ENCODE peak calls at places on chromosomes 11 and 22, in eight cellular contexts. M is astrocyte of the spinal cord, Q is HT1080, P is NAMALWA, O is nucleus accumbens, Y is mesendoderm, H is GM10248, B is adrenal gland. U is an unnamed sample.

GRCh38 chr11:90332415-90332814 is 109.6 kb upstream of the CHORDC1 start:
- DNase-seq in P (no peak), Y (no peak), M (no peak), H (no peak), B (no peak), Q (peak), O (no peak), U (no peak)

GRCh38 chr11:56876621-56877312 is 111.9 kb upstream of the OR5AK2 start:
- DNase-seq in M (peak), P (no peak), O (no peak), H (no peak), Y (no peak), B (no peak), Q (peak), U (no peak)

GRCh38 chr22:29994941-29995340 is 85.3 kb upstream of the HORMAD2 start:
- DNase-seq in M (peak), Y (no peak), B (no peak), H (no peak), O (no peak), Q (peak), P (no peak), U (no peak)

GRCh38 chr11:106276126-106276525 is 198.7 kb downstream of the AASDHPPT start:
- DNase-seq in O (no peak), Q (no peak), H (no peak), Y (no peak), B (no peak), M (peak), P (no peak), U (no peak)

GRCh38 chr22:41048791-41049717 is 43.3 kb upstream of the EP300 start:
- DNase-seq in H (no peak), Q (no peak), O (peak), M (peak), Y (peak), P (no peak), B (peak), U (peak)

GRCh38 chr22:36334081-36334831 is 53.5 kb downstream of the MYH9 start:
- DNase-seq in Q (peak), M (no peak), Y (peak), H (no peak), B (no peak), O (no peak), P (no peak), U (no peak)

GRCh38 chr11:117197516-117198456 is 1.4 kb upstream of the TAGLN start:
- DNase-seq in H (no peak), O (no peak), Y (peak), M (no peak), Q (no peak), P (peak), B (no peak), U (no peak)

GRCh38 chr11:46920709-46921108 is 2.4 kb upstream of the LRP4 start:
- DNase-seq in O (no peak), M (peak), Y (no peak), Q (peak), P (no peak), H (no peak), B (peak), U (peak)

GRCh38 chr11:86686531-86686930 is 14.1 kb upstream of the ME3 start:
- DNase-seq in H (no peak), M (no peak), Q (no peak), B (no peak), Y (no peak), O (no peak), P (no peak), U (no peak)

GRCh38 chr11:31236052-31236652 is 133.4 kb downstream of the DCDC1 start:
- DNase-seq in O (no peak), B (no peak), H (no peak), Y (no peak), M (peak), Q (no peak), P (peak), U (no peak)

GRCh38 chr22:19117111-19117512 is 5.1 kb downstream of the DGCR2 start:
- DNase-seq in M (no peak), Q (no peak), O (no peak), H (no peak), Y (no peak), P (no peak), B (no peak), U (no peak)

GRCh38 chr11:34154059-34154875 is 48.8 kb downstream of the NAT10 start:
- DNase-seq in Y (no peak), P (no peak), M (no peak), B (no peak), Q (no peak), O (no peak), H (peak), U (no peak)

GRCh38 chr11:47967577-47968230 is 12.7 kb upstream of the PTPRJ start:
- DNase-seq in P (no peak), Q (no peak), B (no peak), M (no peak), Y (peak), O (no peak), H (no peak), U (no peak)

GRCh38 chr11:34052608-34053160 is 1.2 kb downstream of the CAPRIN1 start:
- DNase-seq in M (no peak), B (no peak), O (no peak), Y (peak), P (peak), H (no peak), Q (no peak), U (no peak)

GRCh38 chr22:50516068-50516467 is 8.0 kb downstream of the NCAPH2 start:
- DNase-seq in P (no peak), H (no peak), Y (no peak), Q (no peak), O (no peak), B (no peak), M (no peak), U (no peak)

GRCh38 chr22:41181349-41182241 is 23.5 kb upstream of the L3MBTL2 start:
- DNase-seq in Q (peak), H (no peak), P (no peak), M (no peak), B (no peak), Y (peak), O (no peak), U (no peak)

GRCh38 chr22:30160926-30161546 is 80.8 kb downstream of the HORMAD2 start:
- DNase-seq in H (no peak), B (no peak), O (no peak), M (no peak), Q (no peak), P (no peak), Y (no peak), U (no peak)